ENCODE peak calls at places on chromosomes 2 and 18, in seven cellular contexts. Z is RWPE1, W is Calu3, F is suprapubic skin, Q is AG10803, J is mammary epithelial cell, H is WERI-Rb-1. Y is an unnamed sample.

GRCh38 chr18:47800192-47800591 is 130.3 kb downstream of the SMAD2 start:
- DNase-seq in J (no peak), H (no peak), F (no peak), Z (no peak), W (no peak), Q (no peak), Y (no peak)

GRCh38 chr2:128179461-128179755 is 88.4 kb downstream of the UGGT1 start:
- DNase-seq in F (no peak), Z (no peak), W (no peak), H (no peak), Q (no peak), J (no peak), Y (no peak)

GRCh38 chr2:157936464-157936863 is 60.3 kb upstream of the ACVR1 start:
- DNase-seq in Q (no peak), J (peak), W (no peak), H (no peak), Z (peak), F (no peak), Y (no peak)

GRCh38 chr18:23964282-23965238 is 50.0 kb upstream of the TTC39C start:
- DNase-seq in Q (no peak), F (no peak), J (no peak), H (no peak), W (peak), Z (no peak), Y (no peak)

GRCh38 chr2:241271641-241272297 is 43.7 kb downstream of the HDLBP start:
- DNase-seq in W (peak), H (peak), J (peak), F (peak), Z (peak), Q (peak), Y (peak)

GRCh38 chr2:3774336-3774735 is 71.0 kb downstream of the DCDC2C start:
- DNase-seq in Z (no peak), H (no peak), F (no peak), W (no peak), Q (no peak), J (no peak), Y (no peak)

GRCh38 chr2:161077367-161078210 is 82.6 kb upstream of the TANK start:
- DNase-seq in Q (peak), J (peak), H (no peak), W (no peak), Z (no peak), F (no peak), Y (peak)

GRCh38 chr2:232888099-232888836 is 18.2 kb downstream of the SNORC start:
- DNase-seq in Z (no peak), J (no peak), F (peak), H (no peak), Q (no peak), W (no peak), Y (no peak)

GRCh38 chr2:59301466-59302402 is 1060.6 kb upstream of the FANCL start:
- DNase-seq in W (peak), Q (peak), J (peak), Z (peak), H (peak), F (no peak), Y (peak)

GRCh38 chr18:73774836-73775509 is 372.7 kb downstream of the FBXO15 start:
- DNase-seq in Q (no peak), W (no peak), Z (peak), J (peak), F (no peak), H (no peak), Y (no peak)

GRCh38 chr2:98408155-98408554 is 36.5 kb upstream of the INPP4A start:
- DNase-seq in Z (no peak), J (no peak), Q (no peak), H (no peak), F (no peak), W (no peak), Y (no peak)

GRCh38 chr2:120771556-120772208 is 36.0 kb downstream of the GLI2 start:
- DNase-seq in J (no peak), H (no peak), F (peak), Z (peak), Q (peak), W (no peak), Y (no peak)

GRCh38 chr2:6968319-6969100 is 51.3 kb downstream of the RNF144A start:
- DNase-seq in W (no peak), Q (no peak), J (no peak), F (no peak), H (peak), Z (no peak), Y (no peak)

Y was measured in stimulated activated naive B cell treated with anti-CD40 and anti-IgM and Interleukin-4, amounts not matched to agents 10 μg/mL and 1 μg/mL and 100 μg/mL, for 72 hours.